ENCODE peak calls at places on chromosomes 5 and 9, in nine cellular contexts. F is GM12865; K is GM12878; J is GM20000; S is astrocyte of the cerebellum; Y is right atrium auricular region; I is cardiac muscle cell; R is MM.1S; H is CD4-positive, alpha-beta T cell. E is an unnamed sample.

GRCh38 chr5:138179277-138179857 is 455 bp downstream of the KIF20A start:
- DNase-seq in J (no peak), F (peak; percentile 29), K (no peak), R (peak; percentile 9), I (no peak), S (no peak), Y (no peak), H (no peak), E (no peak)

GRCh38 chr9:86350006-86350755 is 4.0 kb downstream of the TUT7 start:
- DNase-seq in K (no peak), F (peak; percentile 67), H (no peak), S (no peak), R (no peak), Y (no peak), J (peak; percentile 48), I (no peak), E (no peak)

GRCh38 chr9:94843089-94843488 is 116.6 kb downstream of the AOPEP start:
- DNase-seq in K (no peak), F (no peak), S (no peak), R (no peak), J (no peak), H (no peak), I (no peak), Y (no peak), E (no peak)

GRCh38 chr5:31894131-31894530 is 255.2 kb downstream of the PDZD2 start:
- DNase-seq in K (no peak), I (no peak), R (no peak), H (no peak), F (no peak), Y (no peak), S (no peak), J (no peak), E (no peak)

GRCh38 chr9:80615964-80616363 is 1044.2 kb downstream of the TLE4 start:
- DNase-seq in K (no peak), S (peak; percentile 36), F (no peak), Y (no peak), I (peak; percentile 6), J (no peak), H (no peak), R (no peak), E (no peak)

GRCh38 chr5:94241288-94241651 is 377.1 kb downstream of the KIAA0825 start:
- DNase-seq in I (peak; percentile 5), F (no peak), Y (no peak), J (no peak), R (no peak), K (no peak), H (no peak), S (peak; percentile 40), E (no peak)

GRCh38 chr9:10674586-10674985 is 61.8 kb upstream of the PTPRD start:
- DNase-seq in I (no peak), H (no peak), R (no peak), S (no peak), F (no peak), Y (no peak), J (no peak), K (no peak), E (no peak)

GRCh38 chr5:110161162-110161561 is 471.4 kb downstream of the MAN2A1 start:
- DNase-seq in H (no peak), J (no peak), S (no peak), Y (no peak), R (no peak), F (no peak), I (no peak), K (no peak), E (no peak)

GRCh38 chr9:133657120-133657661 is 21.0 kb downstream of the DBH start:
- DNase-seq in K (no peak), I (peak; percentile 23), J (no peak), F (no peak), Y (no peak), H (no peak), R (no peak), S (no peak), E (no peak)

GRCh38 chr5:178434851-178435250 is 155.3 kb downstream of the COL23A1 start:
- DNase-seq in I (no peak), H (no peak), F (no peak), S (no peak), K (no peak), Y (peak; percentile 58), R (no peak), J (no peak), E (no peak)

GRCh38 chr9:99851028-99851822 is 29.5 kb downstream of the NR4A3 start:
- DNase-seq in J (peak; percentile 41), H (no peak), S (no peak), R (peak; percentile 80), F (peak; percentile 77), I (no peak), K (peak; percentile 59), Y (no peak), E (no peak)

GRCh38 chr5:66306105-66306843 is 162.2 kb downstream of the SREK1 start:
- DNase-seq in I (peak; percentile 82), K (no peak), S (peak; percentile 63), R (peak; percentile 66), Y (no peak), F (peak; percentile 54), J (peak; percentile 68), H (no peak), E (peak; percentile 39)

GRCh38 chr9:69671904-69672827 is at the start of gene APBA1:
- DNase-seq in S (no peak), K (no peak), H (peak; percentile 55), J (peak; percentile 66), Y (no peak), F (peak; percentile 19), I (peak; percentile 65), R (peak; percentile 24), E (no peak)

GRCh38 chr5:106959447-106959846 is 711.3 kb downstream of the EFNA5 start:
- DNase-seq in R (no peak), H (no peak), F (no peak), I (no peak), S (peak; percentile 8), K (no peak), Y (no peak), J (no peak), E (no peak)

GRCh38 chr5:75200776-75201175 is 35.9 kb downstream of the ANKRD31 start:
- DNase-seq in K (no peak), H (no peak), S (no peak), R (no peak), F (no peak), I (no peak), J (no peak), Y (no peak), E (no peak)

GRCh38 chr9:79233542-79233941 is 338.2 kb upstream of the TLE4 start:
- DNase-seq in K (no peak), F (peak; percentile 55), S (no peak), H (no peak), R (peak; percentile 18), I (peak; percentile 77), J (peak; percentile 10), Y (no peak), E (no peak)

GRCh38 chr5:173517648-173518047 is 98.8 kb downstream of the BOD1 start:
- DNase-seq in K (no peak), F (no peak), J (no peak), R (no peak), I (no peak), H (no peak), S (no peak), Y (no peak), E (no peak)

GRCh38 chr5:34564706-34565235 is 91.4 kb upstream of the RAI14 start:
- DNase-seq in K (no peak), R (no peak), F (no peak), S (no peak), H (no peak), Y (peak; percentile 58), I (peak; percentile 30), J (no peak), E (no peak)

GRCh38 chr9:86322973-86323644 is 31.1 kb downstream of the TUT7 start:
- DNase-seq in Y (no peak), R (no peak), I (peak; percentile 78), S (no peak), H (no peak), K (no peak), J (no peak), F (no peak), E (no peak)

GRCh38 chr9:131579789-131580211 is 34.5 kb downstream of the PRRT1B start:
- DNase-seq in H (no peak), R (no peak), Y (no peak), F (no peak), K (no peak), S (no peak), I (no peak), J (no peak), E (no peak)

GRCh38 chr9:120936764-120937122 is 10.1 kb upstream of the TRAF1 start:
- DNase-seq in K (no peak), H (no peak), S (no peak), F (no peak), R (no peak), J (no peak), I (no peak), Y (no peak), E (no peak)

GRCh38 chr9:33048054-33048465 is 23.0 kb downstream of the DNAJA1 start:
- DNase-seq in J (no peak), S (no peak), K (no peak), H (no peak), F (no peak), I (no peak), Y (no peak), R (no peak), E (no peak)

GRCh38 chr5:74648835-74649286 is 8.3 kb upstream of the ENC1 start:
- DNase-seq in H (no peak), Y (no peak), K (no peak), I (peak; percentile 77), F (peak; percentile 77), S (no peak), J (peak; percentile 66), R (peak; percentile 78), E (peak; percentile 32)

GRCh38 chr9:15606667-15607472 is 54.0 kb downstream of the CCDC171 start:
- DNase-seq in R (peak; percentile 40), Y (no peak), I (peak; percentile 54), S (peak; percentile 13), K (no peak), J (peak; percentile 45), F (peak; percentile 51), H (no peak), E (no peak)
- TF ChIP-seq CTCF in R (peak; percentile 34), Y (peak; percentile 89), I (peak; percentile 55), S (peak; percentile 30), K (peak; percentile 52), J (peak; percentile 1), F (peak; percentile 41), H (peak; percentile 76), E (peak; percentile 61)

GRCh38 chr5:180848878-180849277 is 12.2 kb downstream of the ZFP62 start:
- DNase-seq in J (no peak), K (no peak), R (no peak), Y (no peak), S (no peak), H (no peak), I (no peak), F (no peak), E (no peak)
- TF ChIP-seq CTCF in J (no peak), K (no peak), R (no peak), Y (no peak), S (no peak), H (no peak), I (no peak), F (no peak), E (no peak)

GRCh38 chr5:761206-761771 is 23.2 kb downstream of the ZDHHC11B start:
- DNase-seq in R (no peak), H (peak; percentile 36), Y (no peak), J (peak; percentile 33), I (no peak), K (no peak), F (no peak), S (no peak), E (no peak)
- TF ChIP-seq CTCF in R (no peak), H (no peak), Y (no peak), J (no peak), I (no peak), K (no peak), F (no peak), S (no peak), E (no peak)

GRCh38 chr5:165196961-165197360 is 1691.5 kb downstream of the MAT2B start:
- DNase-seq in J (no peak), S (peak; percentile 26), R (no peak), F (no peak), I (no peak), Y (no peak), H (no peak), K (no peak), E (no peak)
- TF ChIP-seq CTCF in J (no peak), S (no peak), R (no peak), F (no peak), I (no peak), Y (no peak), H (no peak), K (no peak), E (no peak)

E was measured in D721Med.